ENCODE peak calls at places on chromosomes 5 and 9, in four cellular contexts. U, Y, X and M are unnamed samples.

GRCh38 chr9:23849379-23849778 is 23.3 kb upstream of the ELAVL2 start:
- DNase-seq in Y (no peak), U (no peak), X (no peak), M (no peak)

GRCh38 chr9:26331223-26331622 is 561.4 kb downstream of the CAAP1 start:
- DNase-seq in Y (no peak), U (no peak), X (no peak), M (no peak)

GRCh38 chr5:137834498-137834897 is 33.2 kb upstream of the MYOT start:
- DNase-seq in Y (no peak), U (no peak), X (no peak), M (no peak)

GRCh38 chr9:134699343-134699740 is 57.7 kb downstream of the COL5A1 start:
- DNase-seq in Y (no peak), U (no peak), X (no peak), M (no peak)

GRCh38 chr5:59569608-59570334 is 323.8 kb downstream of the PDE4D start:
- DNase-seq in Y (no peak), X (peak; percentile 38), U (no peak), M (no peak)

GRCh38 chr9:86500667-86501435 is 146.6 kb upstream of the TUT7 start:
- DNase-seq in U (no peak), Y (no peak), X (peak; percentile 90), M (peak; percentile 86)

GRCh38 chr5:114473541-114473940 is 111.7 kb downstream of the KCNN2 start:
- DNase-seq in Y (no peak), X (no peak), U (no peak), M (no peak)

GRCh38 chr5:112142769-112143270 is 276.3 kb downstream of the EPB41L4A start:
- DNase-seq in Y (no peak), U (no peak), X (peak; percentile 67), M (peak; percentile 12)

GRCh38 chr5:156479864-156480263 is 152.9 kb downstream of the SGCD start:
- DNase-seq in X (no peak), U (no peak), Y (no peak), M (no peak)

GRCh38 chr5:81194633-81195333 is 38.3 kb upstream of the CKMT2 start:
- DNase-seq in U (peak; percentile 68), X (peak; percentile 41), Y (peak; percentile 79), M (peak; percentile 79)

GRCh38 chr9:68780735-68781134 is 75.7 kb downstream of the PIP5K1B start:
- DNase-seq in Y (peak; percentile 8), X (peak; percentile 9), U (no peak), M (no peak)

GRCh38 chr9:36126016-36126786 is 10.3 kb upstream of the GLIPR2 start:
- DNase-seq in Y (no peak), X (no peak), U (no peak), M (no peak)